ENCODE peak calls at places on chromosomes 4 and X, in four cellular contexts. Z is HFF-Myc, T is PC-3, K is LNCaP clone FGC. W is an unnamed sample.

GRCh38 chr4:40722576-40723161 is 27.1 kb upstream of the NSUN7 start:
- DNase-seq in Z (no peak), T (no peak), K (no peak), W (no peak)

GRCh38 chr4:41339812-41340809 is 83.4 kb downstream of the UCHL1 start:
- DNase-seq in Z (peak), T (peak), K (no peak), W (peak)

GRCh38 chr4:3468154-3468553 is 5.0 kb downstream of the DOK7 start:
- DNase-seq in Z (no peak), T (no peak), K (no peak), W (no peak)

GRCh38 chr4:749771-750666 is 44.4 kb downstream of the PCGF3 start:
- DNase-seq in Z (no peak), T (no peak), K (no peak), W (peak)

GRCh38 chr4:72449705-72450104 is 119.3 kb downstream of the ADAMTS3 start:
- DNase-seq in Z (no peak), T (no peak), K (no peak), W (peak)

GRCh38 chrX:98380106-98380505 is 1496.4 kb downstream of the RPA4 start:
- DNase-seq in Z (no peak), T (no peak), K (no peak), W (no peak)

GRCh38 chr4:80897537-80898303 is 132.8 kb upstream of the BMP3 start:
- DNase-seq in Z (no peak), T (no peak), K (no peak), W (no peak)

GRCh38 chr4:3207531-3208037 is 41.4 kb upstream of the MSANTD1 start:
- DNase-seq in Z (no peak), T (no peak), K (no peak), W (peak)

GRCh38 chr4:137952116-137952515 is 290.0 kb downstream of the SLC7A11 start:
- DNase-seq in Z (no peak), T (no peak), K (no peak), W (peak)

GRCh38 chr4:113996599-113997177 is 17.2 kb upstream of the ARSJ start:
- DNase-seq in Z (no peak), T (peak), K (no peak), W (no peak)

GRCh38 chr4:35700663-35701062 is 543.7 kb downstream of the ARAP2 start:
- DNase-seq in Z (no peak), T (no peak), K (no peak), W (no peak)

GRCh38 chr4:19831644-19832285 is 419.9 kb upstream of the SLIT2 start:
- DNase-seq in Z (no peak), T (peak), K (no peak), W (peak)

GRCh38 chrX:115940888-115941332 is 229.6 kb upstream of the AGTR2 start:
- DNase-seq in Z (no peak), T (peak), K (peak), W (peak)

GRCh38 chr4:156738756-156739155 is 232.8 kb downstream of the PDGFC start:
- DNase-seq in Z (no peak), T (no peak), K (no peak), W (no peak)

GRCh38 chr4:186260117-186260503 is 5.9 kb upstream of the F11 start:
- DNase-seq in Z (no peak), T (no peak), K (no peak), W (no peak)

DNA sequence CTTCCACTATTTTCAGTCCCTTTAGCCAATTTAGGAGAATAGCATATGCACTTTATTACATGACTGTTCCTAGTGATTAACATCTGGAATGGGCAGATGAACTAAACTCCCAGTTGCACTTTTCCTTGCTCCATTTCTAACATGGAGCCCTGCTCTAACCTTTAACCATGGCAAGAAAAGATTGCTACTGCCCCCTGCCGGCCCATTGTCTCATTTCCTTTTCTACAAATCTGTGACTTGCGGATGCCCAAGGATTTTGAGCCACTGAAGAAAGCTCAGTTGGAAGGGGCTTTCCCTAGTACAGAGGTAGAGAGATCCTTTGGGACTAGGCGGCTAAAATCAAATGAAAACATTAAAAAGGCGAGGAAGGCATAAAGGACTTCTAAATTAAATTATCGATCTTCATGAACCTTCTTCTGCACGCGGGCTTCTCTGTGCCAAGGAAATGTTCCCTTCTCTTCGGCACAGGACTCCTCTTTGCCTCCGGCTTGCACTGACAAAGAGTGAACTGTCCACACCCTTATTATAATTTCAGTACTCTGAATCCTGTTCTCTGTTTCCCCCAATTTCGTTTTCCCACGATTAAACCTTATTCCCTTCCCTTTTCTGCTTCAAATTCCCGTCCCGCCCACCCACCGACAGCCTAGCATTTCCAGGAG is 578 bp upstream of the GLRA2 start:
- DNase-seq in Z (peak), T (peak), K (peak), W (peak)
- TF ChIP-seq CTCF in Z (peak), T (peak), K (peak), W (peak)

GRCh38 chrX:132022863-132023116 is 312 bp upstream of the STK26 start:
- DNase-seq in Z (no peak), T (no peak), K (no peak), W (no peak)
- H3K4me3 ChIP-seq in Z (peak), T (peak), K (peak), W (peak)

GRCh38 chrX:24563291-24564010 is 83.7 kb downstream of the PCYT1B start:
- DNase-seq in Z (no peak), T (no peak), K (no peak), W (no peak)

GRCh38 chrX:24566233-24566632 is 80.9 kb downstream of the PCYT1B start:
- DNase-seq in Z (no peak), T (no peak), K (peak), W (no peak)

DNA sequence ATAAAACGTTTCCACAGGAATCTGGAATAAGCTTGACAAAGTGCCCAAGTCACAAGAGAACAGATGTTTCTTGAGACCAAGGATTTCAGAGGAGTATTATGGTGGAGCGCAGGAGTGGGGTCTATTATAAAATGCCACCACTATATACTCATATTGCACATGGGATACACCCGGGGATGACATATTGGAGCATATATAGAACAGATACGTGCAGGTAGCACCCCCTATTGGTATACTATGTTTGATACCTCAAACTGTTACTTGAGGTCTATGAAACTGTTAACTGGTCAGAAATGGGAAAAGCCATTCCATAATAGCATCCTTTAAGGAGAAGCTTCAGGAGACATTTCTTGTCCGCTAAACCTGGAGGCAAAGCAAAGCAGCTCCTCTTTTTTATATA is 86.0 kb downstream of the PCYT1B start:
- DNase-seq in Z (no peak), T (peak), K (no peak), W (peak)
- TF ChIP-seq CTCF in Z (no peak), T (peak), K (no peak), W (peak)

GRCh38 chrX:38870386-38870895 is 69.2 kb downstream of the MID1IP1 start:
- DNase-seq in Z (no peak), T (peak), K (no peak), W (no peak)
- H3K4me3 ChIP-seq in Z (no peak), T (peak), K (no peak), W (no peak)

GRCh38 chrX:56782362-56782761 is 53.3 kb downstream of the NBDY start:
- DNase-seq in Z (no peak), T (no peak), K (no peak), W (no peak)

GRCh38 chrX:56783996-56784620 is 55.1 kb downstream of the NBDY start:
- DNase-seq in Z (no peak), T (no peak), K (no peak), W (no peak)

GRCh38 chrX:56783450-56783831 is 54.4 kb downstream of the NBDY start:
- DNase-seq in Z (no peak), T (no peak), K (no peak), W (no peak)

GRCh38 chrX:56784666-56785065 is 55.6 kb downstream of the NBDY start:
- DNase-seq in Z (no peak), T (no peak), K (no peak), W (no peak)

DNA sequence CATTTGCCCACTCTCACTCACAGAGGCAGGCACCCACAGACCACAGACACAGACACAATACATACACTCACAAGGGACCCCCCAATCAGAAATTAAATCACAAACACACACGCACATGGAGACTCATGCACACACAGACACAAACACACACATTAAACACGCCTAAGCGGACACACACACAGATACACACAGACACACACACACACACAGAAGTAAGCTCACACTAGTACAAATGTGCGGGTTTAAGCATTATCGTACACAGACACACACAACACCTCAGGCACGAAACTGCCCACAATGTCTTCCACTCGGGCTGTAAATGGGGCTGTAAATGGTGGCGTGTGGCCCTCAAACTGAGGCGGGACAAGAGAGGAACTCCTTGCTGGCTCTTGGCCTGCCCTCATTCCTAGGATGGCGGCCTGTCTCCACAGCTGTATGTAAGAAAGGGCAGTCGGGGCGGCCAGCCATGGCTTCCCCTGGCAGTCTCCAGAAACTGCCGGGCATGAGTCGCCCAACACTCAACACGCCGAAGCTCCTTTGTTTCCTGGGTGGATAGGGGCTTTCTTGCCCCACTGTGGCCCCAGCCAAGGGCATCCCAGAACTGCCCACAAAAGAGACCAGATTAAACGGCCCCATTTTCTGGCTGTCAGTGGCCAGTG is 53.9 kb downstream of the NBDY start:
- DNase-seq in Z (no peak), T (no peak), K (no peak), W (no peak)
- TF ChIP-seq CTCF in Z (no peak), T (no peak), K (no peak), W (no peak)

GRCh38 chr4:70627620-70628019 is 924 bp upstream of the ENAM start:
- DNase-seq in Z (no peak), T (no peak), K (no peak), W (no peak)

GRCh38 chr4:70632028-70632427 is 3.5 kb downstream of the ENAM start:
- DNase-seq in Z (no peak), T (peak), K (no peak), W (peak)

GRCh38 chr4:70629469-70630090 is 1.0 kb downstream of the ENAM start:
- DNase-seq in Z (no peak), T (no peak), K (no peak), W (no peak)

GRCh38 chr4:70630162-70630561 is 1.6 kb downstream of the ENAM start:
- DNase-seq in Z (no peak), T (no peak), K (no peak), W (no peak)

GRCh38 chr4:70628444-70628843 is at the start of gene ENAM:
- DNase-seq in Z (no peak), T (no peak), K (no peak), W (no peak)
- H3K4me3 ChIP-seq in Z (no peak), T (no peak), K (no peak), W (no peak)

GRCh38 chrX:133048751-133049150 is 48.2 kb downstream of the USP26 start:
- DNase-seq in Z (no peak), T (no peak), K (no peak), W (no peak)

GRCh38 chrX:133042260-133042659 is 54.6 kb downstream of the USP26 start:
- DNase-seq in Z (no peak), T (no peak), K (no peak), W (no peak)

GRCh38 chrX:133046601-133047000 is 50.3 kb downstream of the USP26 start:
- DNase-seq in Z (no peak), T (no peak), K (no peak), W (no peak)

DNA sequence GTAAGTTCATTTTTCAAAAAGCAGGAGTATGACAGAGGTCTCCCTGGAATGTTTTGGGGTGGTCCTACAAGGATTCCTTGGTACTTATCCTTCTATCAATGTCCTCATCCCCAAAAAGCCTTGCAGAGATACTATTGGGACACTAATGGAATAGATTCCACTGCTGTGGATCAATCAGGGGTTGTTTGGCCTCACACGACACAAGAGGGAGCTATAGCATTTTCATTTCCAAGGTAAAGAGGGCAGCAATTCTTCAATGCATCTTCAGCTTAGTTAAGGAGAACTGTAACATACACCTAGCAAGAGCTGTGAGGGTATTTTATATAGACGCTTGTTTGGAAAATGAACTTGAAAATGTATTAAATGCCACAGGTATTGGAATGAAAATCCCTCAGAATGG is 50.9 kb downstream of the USP26 start:
- DNase-seq in Z (no peak), T (peak), K (no peak), W (peak)
- TF ChIP-seq CTCF in Z (no peak), T (peak), K (peak), W (peak)

GRCh38 chr4:16026155-16026761 is 57.6 kb downstream of the PROM1 start:
- DNase-seq in Z (no peak), T (peak), K (no peak), W (peak)

GRCh38 chr4:16027114-16027513 is 56.7 kb downstream of the PROM1 start:
- DNase-seq in Z (no peak), T (peak), K (no peak), W (peak)

GRCh38 chr4:16024009-16024408 is 59.8 kb downstream of the PROM1 start:
- DNase-seq in Z (no peak), T (peak), K (no peak), W (peak)

GRCh38 chr4:16027626-16028025 is 56.2 kb downstream of the PROM1 start:
- DNase-seq in Z (no peak), T (peak), K (no peak), W (no peak)

DNA sequence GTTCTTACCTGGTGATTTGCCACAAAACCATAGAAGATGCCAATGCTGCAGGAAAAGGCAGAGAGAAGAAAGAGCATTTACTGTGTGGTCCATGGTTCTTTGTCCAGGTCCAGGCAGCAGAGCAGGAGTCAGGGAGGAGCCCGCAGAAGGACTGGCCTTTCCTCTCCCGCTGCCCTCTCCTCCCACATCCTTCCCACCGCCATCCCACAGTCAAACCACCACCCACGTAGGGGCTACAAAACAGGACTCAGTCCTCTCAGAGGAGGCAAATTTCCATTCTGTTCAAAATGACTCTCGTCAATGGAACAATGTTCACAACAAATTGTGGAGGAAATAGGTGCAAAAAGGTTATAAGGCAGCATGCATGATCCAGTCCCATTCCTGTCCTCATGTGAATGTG is 58.6 kb downstream of the PROM1 start:
- DNase-seq in Z (no peak), T (no peak), K (no peak), W (no peak)
- H3K4me3 ChIP-seq in Z (no peak), T (no peak), K (no peak), W (no peak)

W was measured in AG10803.